ENCODE peak calls at places on chromosomes 11 and 22, in four cellular contexts. M is body of pancreas; D is CD4-positive, CD25-positive, alpha-beta regulatory T cell; L is Peyer's patch. S is an unnamed sample. For H3K27me3, the result is how much of the 10 kb centered on the place peaks cover.

GRCh38 chr11:109798521-109798920 is 294.7 kb upstream of the ZC3H12C start:
- DNase-seq in L (no peak), D (no peak), M (no peak), S (no peak)

GRCh38 chr11:70061734-70062133 is 16.4 kb upstream of the ANO1 start:
- DNase-seq in L (no peak), M (no peak), D (no peak), S (no peak)

GRCh38 chr11:114440971-114441810 is 1.9 kb downstream of the REXO2 start:
- DNase-seq in M (no peak), L (no peak), D (no peak), S (no peak)

GRCh38 chr22:40668611-40669390 is 10.5 kb upstream of the MCHR1 start:
- DNase-seq in L (no peak), M (no peak), D (no peak), S (no peak)

GRCh38 chr11:3225826-3226750 is 6.1 kb downstream of the MRGPRE start:
- DNase-seq in M (no peak), L (no peak), D (no peak), S (no peak)

GRCh38 chr11:70698871-70699270 is 300.5 kb downstream of the CTTN start:
- DNase-seq in M (no peak), D (no peak), L (no peak), S (no peak)

GRCh38 chr22:48047722-48048500 is 1285.5 kb downstream of the TBC1D22A start:
- DNase-seq in L (no peak), M (no peak), D (no peak), S (no peak)

GRCh38 chr11:20397281-20397680 is 9.8 kb downstream of the PRMT3 start:
- DNase-seq in L (no peak), M (no peak), D (peak), S (no peak)

GRCh38 chr11:79199729-79200354 is 241.0 kb downstream of the TENM4 start:
- DNase-seq in L (no peak), M (no peak), D (no peak), S (no peak)

GRCh38 chr11:117902001-117902855 is 25.8 kb upstream of the FXYD6 start:
- DNase-seq in D (no peak), L (no peak), M (no peak), S (no peak)

GRCh38 chr11:102478660-102479245 is 26.2 kb upstream of the TMEM123 start:
- DNase-seq in D (no peak), L (no peak), M (no peak), S (no peak)

GRCh38 chr11:1649021-1649420 is 19.4 kb downstream of the KRTAP5-5 start:
- DNase-seq in L (no peak), M (no peak), D (no peak), S (no peak)

GRCh38 chr11:115141221-115141620 is 363.0 kb downstream of the CADM1 start:
- DNase-seq in D (no peak), L (no peak), M (no peak), S (no peak)

GRCh38 chr22:47432683-47433082 is 670.2 kb downstream of the TBC1D22A start:
- DNase-seq in L (no peak), D (no peak), M (no peak), S (no peak)

GRCh38 chr11:7931168-7931567 is at the start of gene OR10A6:
- DNase-seq in D (no peak), M (no peak), L (no peak), S (no peak)
- H3K27me3 ChIP-seq in D (under half), M (under half), L (under half), S (under half)

GRCh38 chr11:61720597-61720996 is 31.8 kb upstream of the MYRF start:
- DNase-seq in L (no peak), D (no peak), M (no peak), S (no peak)
- H3K27me3 ChIP-seq in L (under half), D (under half), M (under half), S (under half)

DNA sequence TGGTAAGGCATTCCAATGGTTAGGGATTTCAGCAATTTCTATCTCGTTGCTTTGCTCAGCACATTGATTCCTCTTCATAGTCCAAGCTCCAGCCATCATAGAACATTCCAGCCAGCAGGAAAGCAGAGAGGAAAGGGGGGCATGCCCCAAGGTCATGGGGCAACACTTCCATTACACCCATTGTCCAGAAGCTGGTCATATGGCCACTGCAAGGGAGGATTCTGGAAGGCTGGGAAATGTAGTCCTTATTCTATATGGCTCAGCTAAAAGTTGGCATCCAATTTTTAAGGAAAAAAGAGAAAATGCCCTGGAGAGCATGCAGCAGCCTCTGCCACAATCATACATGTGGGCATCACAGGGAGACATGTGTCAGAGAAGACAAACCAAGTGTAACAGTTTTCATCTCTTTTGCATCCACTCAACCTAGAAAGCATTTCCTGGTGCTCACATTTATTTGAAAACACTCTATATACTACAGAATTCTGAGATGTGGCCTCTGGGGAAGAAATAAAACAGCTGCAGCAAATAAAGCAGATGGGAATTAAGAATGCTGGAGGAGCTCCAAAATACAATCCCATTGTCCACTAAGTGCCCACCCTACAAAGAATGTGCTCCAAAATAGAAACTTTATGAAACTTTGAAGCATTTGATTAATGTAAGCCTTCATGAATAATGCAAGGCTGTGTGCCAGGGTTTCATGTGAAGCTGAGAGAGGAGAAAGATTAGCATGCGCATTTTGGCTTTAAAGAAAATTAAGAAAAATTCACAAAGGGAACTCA is 46.9 kb upstream of the RCN1 start:
- DNase-seq in D (no peak), M (no peak), L (no peak), S (no peak)
- H3K27me3 ChIP-seq in D (under half), M (under half), L (under half), S (under half)

GRCh38 chr11:125071408-125071807 is 8.3 kb downstream of the SLC37A2 start:
- DNase-seq in M (no peak), D (no peak), L (peak), S (peak)
- H3K27me3 ChIP-seq in M (under half), D (under half), L (under half), S (under half)

GRCh38 chr11:72598466-72598865 is 75.8 kb downstream of the PDE2A start:
- DNase-seq in L (no peak), D (no peak), M (no peak), S (no peak)

GRCh38 chr11:72594493-72595291 is 79.5 kb downstream of the PDE2A start:
- DNase-seq in L (no peak), D (no peak), M (no peak), S (no peak)

GRCh38 chr11:72592698-72593097 is 81.5 kb downstream of the PDE2A start:
- DNase-seq in D (no peak), M (no peak), L (no peak), S (no peak)

GRCh38 chr11:72591785-72592490 is 82.3 kb downstream of the PDE2A start:
- DNase-seq in L (no peak), D (peak), M (no peak), S (no peak)

DNA sequence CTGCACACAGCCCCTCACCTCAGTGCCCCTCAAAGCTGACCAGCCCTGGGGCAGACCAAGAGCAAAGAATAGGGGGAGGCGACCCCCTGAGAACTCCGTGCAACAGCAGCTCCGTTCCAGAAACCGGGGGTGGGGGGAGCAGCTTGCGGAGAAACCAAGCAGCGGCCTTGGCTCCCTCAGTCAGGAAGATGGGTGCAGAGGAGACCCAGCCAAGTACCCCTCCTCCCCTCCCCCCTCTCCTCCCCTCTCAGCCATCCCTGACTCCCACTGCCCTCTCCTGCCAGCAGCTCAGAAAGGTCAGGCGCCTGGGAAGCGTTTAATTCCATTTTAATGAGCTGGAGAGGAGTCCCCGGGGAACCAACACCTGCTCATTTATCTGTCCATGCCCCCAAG is 78.9 kb downstream of the PDE2A start:
- DNase-seq in D (no peak), M (no peak), L (no peak), S (no peak)
- H3K27me3 ChIP-seq in D (under half), M (under half), L (under half), S (under half)

DNA sequence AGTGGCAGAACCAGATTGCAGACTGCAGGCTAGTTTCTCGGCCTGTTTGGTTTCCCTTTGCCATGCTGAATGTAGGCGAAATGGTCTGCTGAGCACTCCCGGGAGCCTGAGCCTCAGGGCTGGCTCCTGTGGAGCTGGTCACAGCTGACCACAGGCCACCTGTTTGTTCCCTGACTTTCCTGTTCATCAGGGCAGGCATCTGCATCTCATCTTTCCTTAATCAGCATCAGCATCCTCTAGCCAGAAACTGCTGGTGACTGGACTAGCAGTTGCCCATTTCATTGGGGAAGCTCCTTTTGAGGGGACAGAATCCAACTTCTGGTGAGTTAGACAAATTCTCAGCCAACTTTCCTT is 20.2 kb upstream of the C11orf96 start:
- DNase-seq in L (no peak), D (no peak), M (no peak), S (no peak)
- H3K27me3 ChIP-seq in L (under half), D (under half), M (under half), S (under half)

GRCh38 chr11:36362902-36363301 is 66.8 kb downstream of the PRR5L start:
- DNase-seq in D (no peak), M (no peak), L (no peak), S (no peak)

GRCh38 chr11:36360833-36361232 is 64.7 kb downstream of the PRR5L start:
- DNase-seq in L (no peak), D (no peak), M (no peak), S (no peak)

GRCh38 chr11:36360318-36360717 is 64.2 kb downstream of the PRR5L start:
- DNase-seq in M (no peak), L (no peak), D (no peak), S (no peak)

GRCh38 chr11:36361472-36361871 is 65.4 kb downstream of the PRR5L start:
- DNase-seq in D (no peak), M (no peak), L (no peak), S (no peak)

DNA sequence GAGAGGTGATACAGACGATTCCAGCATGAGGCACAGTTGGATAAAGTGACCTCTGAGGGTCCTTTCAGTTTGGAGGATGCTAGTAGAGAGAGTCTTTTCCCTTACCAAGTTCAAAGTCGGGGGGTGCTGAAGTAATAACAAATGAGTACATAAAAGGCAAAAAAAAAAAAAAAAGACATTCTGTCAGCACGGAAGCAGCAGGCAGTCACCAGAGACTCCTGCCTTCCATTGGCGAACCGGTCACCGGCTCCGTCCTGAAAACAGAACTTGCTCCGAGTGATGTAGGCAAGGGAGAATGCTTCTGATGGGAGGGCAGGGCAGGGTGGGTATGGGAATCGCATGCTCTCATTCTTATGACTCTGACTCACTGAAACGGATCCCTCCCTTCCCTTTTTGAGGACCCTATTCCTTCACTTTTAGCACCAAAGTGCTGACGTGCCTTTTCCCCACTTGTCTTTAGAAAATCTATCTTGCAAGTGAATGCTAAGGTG is 65.9 kb downstream of the PRR5L start:
- DNase-seq in M (peak), L (no peak), D (no peak), S (peak)
- H3K27me3 ChIP-seq in M (under half), L (under half), D (under half), S (under half)

DNA sequence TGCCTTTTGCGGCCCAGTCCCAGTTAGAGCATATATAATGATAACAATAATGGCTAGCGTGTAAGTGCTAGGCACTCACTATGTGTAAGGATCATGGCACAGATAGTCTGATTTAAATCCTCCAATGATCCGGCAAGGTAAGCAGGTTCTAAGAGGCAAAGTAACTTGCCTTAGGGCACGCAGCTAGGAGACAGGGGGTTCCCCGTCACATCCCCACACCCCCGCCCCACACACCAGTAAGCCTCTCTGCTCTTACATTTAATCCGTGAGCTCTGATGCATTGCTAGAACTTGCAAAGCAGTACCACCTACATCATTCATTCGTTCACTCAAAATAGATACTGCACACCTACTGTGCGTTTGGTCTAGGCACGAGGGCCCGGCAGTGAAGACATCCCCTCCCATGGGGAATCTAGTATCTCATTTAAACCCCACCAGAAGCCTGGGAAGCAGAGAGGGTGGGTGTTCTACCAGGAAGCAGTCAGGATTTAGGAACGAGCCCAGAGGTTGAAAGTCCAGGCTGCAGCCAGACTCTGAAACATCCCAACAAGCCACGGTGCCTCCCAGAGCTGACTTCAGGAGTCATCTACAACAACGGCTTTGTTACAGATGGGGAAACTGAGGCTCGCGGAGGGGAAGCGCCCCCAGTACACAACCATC is 20.6 kb downstream of the TMPRSS6 start:
- DNase-seq in M (no peak), L (no peak), D (no peak), S (no peak)
- H3K27me3 ChIP-seq in M (under half), L (under half), D (under half), S (under half)